ENCODE peak calls at places on chromosomes 12 and 14, in nine cellular contexts. S, J, A, V, O, H, I, W and E are unnamed samples.

GRCh38 chr14:31476131-31476917 is 11.5 kb downstream of the GPR33 start:
- DNase-seq in H (no peak), I (no peak), S (no peak), W (no peak), J (no peak), V (no peak), A (no peak), O (no peak), E (no peak)

GRCh38 chr12:116539905-116540482 is 19.2 kb upstream of the MAP1LC3B2 start:
- DNase-seq in I (no peak), A (no peak), H (peak), V (peak), O (no peak), S (no peak), W (no peak), J (no peak), E (no peak)

GRCh38 chr12:661720-662486 is 1.3 kb downstream of the NINJ2 start:
- DNase-seq in I (no peak), S (no peak), H (peak), V (no peak), W (no peak), O (no peak), A (no peak), J (no peak), E (no peak)

GRCh38 chr12:82740129-82741000 is 53.7 kb downstream of the TMTC2 start:
- DNase-seq in S (no peak), H (no peak), J (peak), V (peak), A (no peak), I (no peak), W (no peak), O (no peak), E (no peak)

GRCh38 chr12:80864046-80864735 is 73.5 kb downstream of the LIN7A start:
- DNase-seq in I (no peak), V (no peak), W (no peak), S (no peak), J (no peak), O (no peak), A (no peak), H (no peak), E (no peak)

GRCh38 chr12:83473408-83474095 is 786.8 kb downstream of the TMTC2 start:
- DNase-seq in J (no peak), W (no peak), H (no peak), I (no peak), V (peak), S (no peak), O (no peak), A (no peak), E (no peak)

GRCh38 chr12:62955678-62956077 is 20.7 kb upstream of the PPM1H start:
- DNase-seq in S (no peak), W (no peak), A (no peak), I (no peak), J (no peak), V (no peak), H (no peak), O (no peak), E (no peak)

GRCh38 chr12:123097521-123098084 is 53.3 kb downstream of the PITPNM2 start:
- DNase-seq in O (no peak), W (no peak), J (no peak), I (no peak), A (no peak), S (no peak), V (no peak), H (no peak), E (no peak)

GRCh38 chr14:97179573-97179972 is 382.4 kb downstream of the VRK1 start:
- DNase-seq in J (no peak), A (no peak), S (no peak), W (no peak), H (no peak), V (no peak), O (no peak), I (no peak), E (no peak)

GRCh38 chr12:124654666-124655316 is 87.4 kb upstream of the NCOR2 start:
- DNase-seq in V (no peak), S (no peak), I (no peak), A (no peak), J (peak), H (peak), O (no peak), W (no peak), E (no peak)

GRCh38 chr14:29150659-29151058 is 384.1 kb downstream of the FOXG1 start:
- DNase-seq in I (no peak), J (no peak), V (no peak), A (no peak), S (no peak), H (no peak), O (no peak), W (no peak), E (no peak)

GRCh38 chr12:132583736-132584135 is 26.6 kb downstream of the LRCOL1 start:
- DNase-seq in A (no peak), H (no peak), O (no peak), J (no peak), I (no peak), S (no peak), W (no peak), V (no peak), E (no peak)

GRCh38 chr12:128644664-128645296 is 179.0 kb downstream of the SLC15A4 start:
- DNase-seq in V (no peak), I (no peak), W (no peak), H (peak), S (no peak), O (no peak), A (no peak), J (no peak), E (peak)

GRCh38 chr14:93160353-93160801 is 24.3 kb downstream of the MOAP1 start:
- DNase-seq in O (no peak), V (peak), J (peak), S (no peak), A (no peak), W (no peak), H (no peak), I (no peak), E (no peak)

GRCh38 chr12:131749618-131750315 is 38.9 kb downstream of the SFSWAP start:
- DNase-seq in H (no peak), V (no peak), W (no peak), S (no peak), A (no peak), J (no peak), O (no peak), I (no peak), E (no peak)

GRCh38 chr14:54475187-54475881 is 13.4 kb downstream of the GMFB start:
- DNase-seq in S (no peak), I (no peak), V (no peak), A (no peak), J (no peak), H (no peak), W (no peak), O (no peak), E (no peak)

GRCh38 chr14:20658246-20658645 is 16.8 kb upstream of the OR6S1 start:
- DNase-seq in J (no peak), A (no peak), S (no peak), I (no peak), O (no peak), W (no peak), V (no peak), H (no peak), E (no peak)

GRCh38 chr12:69822205-69822860 is 2.7 kb upstream of the MYRFL start:
- DNase-seq in I (no peak), V (no peak), H (no peak), J (no peak), O (no peak), S (no peak), A (no peak), W (no peak), E (no peak)

GRCh38 chr14:21915814-21916213 is 242.2 kb upstream of the OR4E1 start:
- DNase-seq in O (no peak), W (no peak), V (peak), A (no peak), S (no peak), H (no peak), I (no peak), J (no peak), E (no peak)

GRCh38 chr14:28609228-28609828 is 157.3 kb upstream of the FOXG1 start:
- DNase-seq in H (peak), V (peak), I (no peak), S (no peak), A (peak), J (no peak), O (no peak), W (no peak), E (no peak)

GRCh38 chr12:112327209-112327930 is 54.9 kb downstream of the HECTD4 start:
- DNase-seq in W (no peak), S (no peak), O (no peak), I (no peak), H (no peak), V (no peak), J (no peak), A (no peak), E (no peak)

GRCh38 chr14:37550511-37550910 is 44.5 kb downstream of the FOXA1 start:
- DNase-seq in I (no peak), O (no peak), A (no peak), W (no peak), S (no peak), H (no peak), V (no peak), J (peak), E (no peak)

GRCh38 chr14:54252072-54252730 is 144.6 kb upstream of the CDKN3 start:
- DNase-seq in A (no peak), S (no peak), V (peak), I (no peak), W (no peak), H (no peak), J (peak), O (no peak), E (no peak)

GRCh38 chr14:35121887-35122695 is at the start of the genes PPP2R3C and PRORP:
- DNase-seq in W (peak), J (peak), O (peak), H (peak), I (peak), A (peak), S (peak), V (peak), E (peak)

GRCh38 chr12:67818379-67819001 is 169.9 kb downstream of the DYRK2 start:
- DNase-seq in S (no peak), I (no peak), H (no peak), W (no peak), A (no peak), V (no peak), O (no peak), J (no peak), E (no peak)

GRCh38 chr14:38882533-38882932 is 220.5 kb downstream of the SEC23A start:
- DNase-seq in H (no peak), S (no peak), I (no peak), J (no peak), W (no peak), V (no peak), O (no peak), A (no peak), E (no peak)

GRCh38 chr14:55107766-55108554 is 21.1 kb upstream of the LGALS3 start:
- DNase-seq in O (no peak), S (peak), W (no peak), J (peak), I (no peak), V (peak), A (no peak), H (no peak), E (no peak)

GRCh38 chr12:81517296-81517695 is 241.9 kb downstream of the PPFIA2 start:
- DNase-seq in I (no peak), W (no peak), H (no peak), J (no peak), V (no peak), S (no peak), A (no peak), O (no peak), E (no peak)

GRCh38 chr12:96236221-96236822 is 42.1 kb downstream of the ELK3 start:
- DNase-seq in O (no peak), S (no peak), V (no peak), A (no peak), W (no peak), J (peak), H (no peak), I (no peak), E (no peak)

GRCh38 chr12:19239616-19240234 is 110.2 kb downstream of the PLEKHA5 start:
- DNase-seq in H (no peak), V (no peak), A (no peak), I (no peak), S (no peak), J (peak), O (no peak), W (no peak), E (no peak)

GRCh38 chr14:50954811-50955372 is 10.6 kb upstream of the PYGL start:
- DNase-seq in O (no peak), S (no peak), V (peak), I (no peak), W (no peak), J (peak), A (no peak), H (no peak), E (no peak)

GRCh38 chr12:6097384-6097783 is 27.1 kb downstream of the VWF start:
- DNase-seq in A (no peak), W (no peak), H (no peak), O (no peak), I (no peak), J (peak), S (no peak), V (no peak), E (no peak)

GRCh38 chr12:70305794-70306193 is 60.3 kb upstream of the KCNMB4 start:
- DNase-seq in I (no peak), V (no peak), H (no peak), J (peak), W (no peak), O (no peak), S (no peak), A (no peak), E (no peak)

GRCh38 chr12:17579148-17580026 is 510.6 kb downstream of the RERGL start:
- DNase-seq in S (no peak), W (no peak), A (no peak), O (no peak), H (no peak), V (no peak), I (no peak), J (no peak), E (no peak)

GRCh38 chr14:101707285-101707842 is 54.1 kb upstream of the PPP2R5C start:
- DNase-seq in J (peak), W (peak), V (peak), I (peak), S (peak), H (peak), A (no peak), O (peak), E (peak)

GRCh38 chr14:33127531-33127930 is 188.9 kb downstream of the NPAS3 start:
- DNase-seq in O (no peak), H (no peak), A (no peak), W (no peak), S (no peak), I (no peak), J (no peak), V (no peak), E (no peak)

GRCh38 chr12:68953536-68953935 is 20.6 kb upstream of the CPM start:
- DNase-seq in W (no peak), I (no peak), V (peak), J (no peak), A (no peak), O (no peak), S (no peak), H (no peak), E (no peak)